ENCODE peak calls at places on chromosomes 7 and 10, in eight cellular contexts. I is tibial nerve, A is transverse colon, D is sigmoid colon, B is stomach, R is adrenal gland, W is upper lobe of left lung, C is right lobe of liver. P is an unnamed sample. For H3K27me3, the result is how much of the 10 kb centered on the place peaks cover.

GRCh38 chr10:127398140-127398966 is 150.8 kb upstream of the NPS start:
- DNase-seq in I (no peak), A (no peak), D (no peak), B (no peak), R (no peak), W (no peak), C (no peak), P (no peak)

GRCh38 chr7:99409192-99409572 is 413 bp downstream of the BUD31 start:
- DNase-seq in I (no peak), A (no peak), D (no peak), B (no peak), R (no peak), W (no peak), C (no peak), P (no peak)

GRCh38 chr7:73394416-73394815 is 39.2 kb upstream of the FZD9 start:
- DNase-seq in I (no peak), A (no peak), D (no peak), B (no peak), R (no peak), W (no peak), C (no peak), P (no peak)

GRCh38 chr7:47264021-47264651 is 317.8 kb downstream of the TNS3 start:
- DNase-seq in I (no peak), A (no peak), D (no peak), B (peak), R (no peak), W (no peak), C (no peak), P (no peak)

GRCh38 chr10:42960491-42961155 is 116.2 kb upstream of the RET start:
- DNase-seq in I (no peak), A (no peak), D (peak), B (peak), R (no peak), W (no peak), C (peak), P (no peak)

GRCh38 chr7:104162081-104162480 is 45.7 kb downstream of the ORC5 start:
- DNase-seq in I (no peak), A (no peak), D (no peak), B (no peak), R (no peak), W (no peak), C (no peak), P (peak)

GRCh38 chr10:22573820-22574569 is 140.4 kb downstream of the PIP4K2A start:
- DNase-seq in I (no peak), A (no peak), D (no peak), B (no peak), R (peak), W (no peak), C (no peak), P (no peak)

GRCh38 chr10:124898493-124898892 is 43.4 kb upstream of the ZRANB1 start:
- DNase-seq in I (no peak), A (peak), D (no peak), B (peak), R (no peak), W (no peak), C (no peak), P (no peak)

GRCh38 chr10:89889610-89890009 is 188.2 kb downstream of the KIF20B start:
- DNase-seq in I (no peak), A (no peak), D (no peak), B (no peak), R (no peak), W (no peak), C (no peak), P (no peak)

GRCh38 chr10:69972951-69973350 is 79.7 kb upstream of the MACROH2A2 start:
- DNase-seq in I (no peak), A (no peak), D (no peak), B (no peak), R (no peak), W (no peak), C (no peak), P (no peak)

GRCh38 chr10:117597216-117597615 is 54.7 kb downstream of the EMX2 start:
- DNase-seq in I (no peak), A (no peak), D (no peak), B (no peak), R (no peak), W (no peak), C (no peak), P (no peak)

GRCh38 chr10:91022390-91022789 is 101.5 kb upstream of the ANKRD1 start:
- DNase-seq in I (no peak), A (no peak), D (no peak), B (no peak), R (no peak), W (no peak), C (no peak), P (no peak)

GRCh38 chr10:71431216-71431944 is 34.7 kb downstream of the CDH23 start:
- DNase-seq in I (no peak), A (no peak), D (no peak), B (peak), R (no peak), W (no peak), C (no peak), P (no peak)

GRCh38 chr10:103281753-103282152 is 4.8 kb downstream of the INA start:
- DNase-seq in I (no peak), A (no peak), D (no peak), B (no peak), R (no peak), W (no peak), C (no peak), P (no peak)

GRCh38 chr7:101874028-101874427 is 56.6 kb downstream of the CUX1 start:
- DNase-seq in I (no peak), A (no peak), D (no peak), B (no peak), R (no peak), W (no peak), C (no peak), P (no peak)

GRCh38 chr10:97771055-97771811 is 566 bp downstream of the SFRP5 start:
- DNase-seq in I (no peak), A (no peak), D (no peak), B (no peak), R (no peak), W (peak), C (no peak), P (no peak)

GRCh38 chr7:7265057-7265456 is 82.7 kb downstream of the C1GALT1 start:
- DNase-seq in I (no peak), A (no peak), D (no peak), B (no peak), R (no peak), W (no peak), C (no peak), P (peak)

GRCh38 chr10:55629792-55630490 is 731.1 kb downstream of the ZWINT start:
- DNase-seq in I (no peak), A (no peak), D (no peak), B (peak), R (peak), W (no peak), C (peak), P (peak)

GRCh38 chr10:96584474-96584873 is 2.3 kb downstream of the TM9SF3 start:
- DNase-seq in I (no peak), A (no peak), D (no peak), B (no peak), R (no peak), W (no peak), C (no peak), P (no peak)
- H3K27ac ChIP-seq in I (no peak), A (peak), D (no peak), B (peak), R (no peak), W (no peak), C (no peak), P (no peak)

GRCh38 chr7:27115161-27116018 is 12.9 kb upstream of the HOXA2 start:
- DNase-seq in I (no peak), A (peak), D (peak), B (no peak), R (no peak), W (peak), C (no peak), P (no peak)
- H3K27me3 ChIP-seq in I (under half), A (under half), D (under half), B (half or more), R (under half), W (under half), C (under half), P (under half)

DNA sequence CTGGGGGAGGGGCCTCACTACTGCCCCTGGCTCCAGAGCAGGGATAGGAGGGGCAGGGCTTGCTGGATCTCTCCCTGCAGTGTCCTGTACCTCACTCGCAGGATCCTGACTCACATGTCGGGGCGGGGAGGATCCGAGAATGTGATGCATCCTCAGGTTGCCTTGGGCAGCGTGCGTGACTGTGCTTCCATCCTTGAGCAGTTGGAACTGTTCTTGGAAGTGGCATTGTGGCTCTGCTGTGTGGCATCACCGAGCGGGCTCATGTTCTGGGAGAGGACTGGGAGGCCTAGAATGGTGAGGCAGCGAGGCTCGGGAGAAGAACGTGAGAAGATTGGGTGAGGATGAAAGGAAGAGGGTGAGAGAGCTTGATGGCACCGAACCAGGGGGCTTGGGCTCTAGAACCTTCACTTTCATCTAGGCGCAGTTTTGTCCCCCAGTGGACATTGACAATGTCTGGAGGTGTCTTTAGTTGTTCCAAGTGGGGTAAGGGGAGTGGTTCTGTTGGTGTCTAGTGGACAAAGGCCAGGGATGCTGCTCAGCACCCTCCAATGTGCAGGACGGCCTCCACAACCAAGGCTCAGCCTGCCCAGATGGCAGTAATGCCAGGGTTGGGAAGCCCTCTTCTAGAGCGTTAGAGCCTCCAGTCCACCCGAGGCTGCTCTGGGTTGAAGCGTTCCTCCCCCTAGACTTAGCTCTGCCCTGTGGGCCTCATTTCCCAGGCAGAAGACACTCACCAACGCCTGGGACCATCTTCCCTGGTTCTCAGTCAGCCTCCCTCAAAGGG is 8.4 kb downstream of the RARRES2 start:
- DNase-seq in I (no peak), A (no peak), D (peak), B (no peak), R (peak), W (no peak), C (no peak), P (no peak)
- TF ChIP-seq POLR2A in I (no peak), A (no peak), D (no peak), B (no peak), R (no peak), W (no peak), C (no peak), P (no peak)

DNA sequence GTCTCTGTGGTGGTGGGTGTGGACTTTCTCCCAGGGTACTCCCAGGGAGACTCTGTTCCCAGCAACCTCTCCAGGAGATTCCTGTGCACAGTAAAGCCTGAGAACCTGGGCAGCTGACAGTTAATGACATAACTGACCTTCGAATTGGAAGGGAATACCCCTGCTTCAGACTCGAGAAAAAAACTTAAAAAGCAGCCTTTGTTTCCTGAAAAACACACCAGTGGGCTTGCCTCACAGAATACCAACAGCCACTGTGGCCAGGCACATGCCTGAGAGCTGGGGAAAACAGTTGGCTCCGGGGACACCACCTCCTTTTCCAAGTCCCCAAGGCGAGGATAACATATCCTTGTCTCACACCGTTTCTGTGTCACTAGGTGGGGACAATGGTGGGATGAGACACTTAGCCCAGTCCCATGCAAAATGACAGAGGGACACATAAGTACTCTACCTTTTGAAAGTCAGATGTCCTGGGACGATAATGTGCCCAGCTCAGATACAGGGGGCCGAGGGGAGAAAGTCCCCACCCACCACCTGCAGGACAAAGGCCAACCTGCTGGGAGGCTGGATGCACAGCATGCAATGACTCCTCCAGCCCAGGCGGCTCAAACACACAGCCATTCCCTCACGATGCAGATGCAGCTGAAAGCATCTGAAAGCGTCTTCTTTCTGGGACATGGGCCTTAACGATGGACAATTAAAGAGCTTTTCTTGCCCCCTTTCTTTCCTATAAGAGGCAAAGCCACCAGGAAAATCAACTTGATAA is 65.6 kb downstream of the HIPK2 start:
- DNase-seq in I (no peak), A (no peak), D (no peak), B (no peak), R (peak), W (no peak), C (no peak), P (no peak)
- H3K27ac ChIP-seq in I (no peak), A (no peak), D (no peak), B (no peak), R (no peak), W (no peak), C (no peak), P (no peak)

GRCh38 chr10:104639595-104640338 is 1.3 kb upstream of the SORCS3 start:
- DNase-seq in I (no peak), A (no peak), D (no peak), B (no peak), R (no peak), W (no peak), C (no peak), P (no peak)

GRCh38 chr10:104641150-104642000 is at the start of gene SORCS3:
- DNase-seq in I (no peak), A (no peak), D (no peak), B (no peak), R (no peak), W (peak), C (no peak), P (no peak)

GRCh38 chr10:104640339-104641149 is 546 bp upstream of the SORCS3 start:
- DNase-seq in I (no peak), A (no peak), D (no peak), B (no peak), R (no peak), W (peak), C (no peak), P (no peak)

GRCh38 chr10:104642001-104642270 is 846 bp downstream of the SORCS3 start:
- DNase-seq in I (no peak), A (no peak), D (no peak), B (no peak), R (no peak), W (no peak), C (no peak), P (no peak)

GRCh38 chr10:104638861-104639594 is 2.1 kb upstream of the SORCS3 start:
- DNase-seq in I (no peak), A (no peak), D (no peak), B (no peak), R (no peak), W (peak), C (no peak), P (no peak)
- H3K27me3 ChIP-seq in I (under half), A (half or more), D (under half), B (half or more), R (half or more), W (under half), C (under half), P (under half)

DNA sequence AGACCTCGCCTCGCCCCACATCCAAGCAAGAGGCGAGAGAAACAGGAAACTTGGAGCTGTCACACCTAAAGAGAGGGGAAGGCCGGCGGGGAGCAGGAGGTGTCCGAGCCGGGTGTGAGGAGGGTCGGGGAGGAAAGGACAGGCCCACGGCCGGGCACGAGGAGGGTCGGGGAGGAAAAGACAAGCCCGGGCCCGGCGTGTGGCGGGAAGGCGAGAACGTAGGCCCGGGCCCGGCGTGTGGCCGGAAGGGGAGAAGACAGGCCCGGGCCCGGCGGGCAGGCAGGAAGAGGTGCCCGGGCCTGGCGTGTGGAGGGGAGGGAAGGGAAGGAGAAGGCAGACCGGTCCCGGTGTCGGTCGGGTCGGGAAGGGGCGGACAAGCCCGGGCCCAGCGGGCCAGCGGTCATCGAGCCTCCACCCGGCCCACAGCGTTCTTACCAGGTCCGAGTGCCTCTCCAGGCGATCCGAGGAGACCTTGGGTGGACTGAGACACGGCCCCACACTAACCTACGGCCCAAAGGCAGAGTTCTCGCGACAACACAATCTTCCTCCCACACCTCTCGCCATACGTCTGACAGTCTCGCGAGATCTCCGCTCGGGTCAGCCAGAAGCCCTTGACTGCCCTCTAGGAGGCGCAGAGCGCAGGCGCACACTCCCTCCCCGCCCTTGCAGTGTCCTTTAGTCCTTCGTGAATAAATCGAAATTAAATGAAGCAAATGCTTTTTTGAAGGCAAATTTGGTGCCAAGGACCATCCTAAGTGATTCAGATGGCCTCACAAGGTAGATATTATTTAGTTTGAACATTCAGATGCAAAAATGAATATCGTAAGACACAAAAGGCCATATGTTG is at the start of gene NCOA4:
- DNase-seq in I (peak), A (peak), D (peak), B (peak), R (peak), W (peak), C (peak), P (peak)
- TF ChIP-seq POLR2A in I (peak), A (peak), D (peak), B (peak), R (peak), W (no peak), C (peak), P (peak)

P was measured in thyroid gland.